ENCODE peak calls at places on chromosomes 6 and 20, in eight cellular contexts. Q is MM.1S, V is HCT116, G is BE2C, A is astrocyte, E is Panc1, Z is uterus, T is mammary epithelial cell. Y is an unnamed sample. For H3K27me3 and H3K36me3, the result is how much of the 10 kb centered on the place peaks cover.

GRCh38 chr20:45892828-45893500 is 1.8 kb downstream of the CTSA start:
- DNase-seq in V (no peak), T (no peak), Z (no peak), Q (peak), E (no peak), G (no peak), A (no peak), Y (no peak)

GRCh38 chr6:89412071-89413005 is at the start of gene RRAGD:
- DNase-seq in T (peak), E (no peak), Z (peak), A (no peak), Q (peak), V (peak), G (peak), Y (no peak)

GRCh38 chr6:111583986-111584385 is 21.7 kb downstream of the TRAF3IP2 start:
- DNase-seq in Q (no peak), A (no peak), E (no peak), T (no peak), Z (no peak), G (no peak), V (no peak), Y (no peak)

GRCh38 chr20:2742934-2743559 is 50.5 kb downstream of the EBF4 start:
- DNase-seq in G (peak), V (peak), Z (peak), Q (peak), E (no peak), A (peak), T (peak), Y (peak)

GRCh38 chr6:142602972-142603371 is 301.2 kb downstream of the ADGRG6 start:
- DNase-seq in Z (no peak), G (no peak), V (no peak), E (no peak), A (no peak), Q (no peak), T (no peak), Y (no peak)

GRCh38 chr6:122730334-122730733 is 49.2 kb upstream of the FABP7 start:
- DNase-seq in Q (no peak), A (no peak), T (no peak), E (no peak), Z (no peak), G (no peak), V (no peak), Y (no peak)

GRCh38 chr6:144909753-144910280 is 624.7 kb downstream of the UTRN start:
- DNase-seq in G (no peak), A (peak), T (peak), Z (no peak), V (no peak), E (no peak), Q (no peak), Y (no peak)

GRCh38 chr20:40562031-40562430 is 127.0 kb downstream of the MAFB start:
- DNase-seq in T (peak), A (peak), G (no peak), Z (no peak), Q (no peak), E (no peak), V (no peak), Y (no peak)

GRCh38 chr6:131914967-131915751 is 36.0 kb downstream of the CCN2 start:
- DNase-seq in V (peak), Z (peak), Q (peak), A (peak), T (peak), E (peak), G (peak), Y (no peak)

GRCh38 chr6:150452642-150453243 is 83.9 kb downstream of the IYD start:
- DNase-seq in G (no peak), E (no peak), A (peak), V (no peak), T (no peak), Q (no peak), Z (peak), Y (no peak)

GRCh38 chr6:124792386-124792785 is 169.9 kb upstream of the RNF217 start:
- DNase-seq in T (peak), Q (no peak), Z (no peak), G (no peak), V (no peak), A (no peak), E (no peak), Y (no peak)

GRCh38 chr6:130912451-130912850 is 85.2 kb downstream of the SMLR1 start:
- DNase-seq in E (no peak), V (no peak), Q (no peak), A (no peak), Z (no peak), T (no peak), G (no peak), Y (no peak)

GRCh38 chr6:163415176-163415619 is 680 bp downstream of the QKI start:
- DNase-seq in E (no peak), G (peak), A (no peak), T (no peak), V (no peak), Z (peak), Q (no peak), Y (no peak)

GRCh38 chr6:29723666-29724588 is 693 bp downstream of the HLA-F start:
- DNase-seq in E (no peak), A (no peak), Z (peak), G (no peak), Q (peak), V (no peak), T (no peak), Y (no peak)
- TF ChIP-seq CTCF in E (no peak), A (no peak), Z (no peak), G (no peak), Q (no peak), V (no peak), T (no peak), Y (no peak)

GRCh38 chr20:37461376-37461775 is 59.7 kb upstream of the NNAT start:
- DNase-seq in Z (no peak), E (no peak), Q (no peak), T (no peak), A (no peak), G (no peak), V (no peak), Y (no peak)
- H3K27me3 ChIP-seq in Z (under half), E (under half), Q (under half), T (under half), A (under half), G (under half), V (under half), Y (under half)

GRCh38 chr6:31414771-31415270 is 11.4 kb downstream of the MICA start:
- DNase-seq in T (no peak), E (no peak), V (no peak), Z (no peak), G (no peak), Q (no peak), A (no peak), Y (no peak)
- H3K36me3 ChIP-seq in T (under half), E (under half), V (under half), Z (under half), G (under half), Q (under half), A (under half), Y (under half)

GRCh38 chr6:155498370-155498769 is 42.7 kb upstream of the NOX3 start:
- DNase-seq in Q (no peak), Z (no peak), G (no peak), T (no peak), A (peak), V (no peak), E (no peak), Y (no peak)
- TF ChIP-seq CTCF in Q (no peak), Z (no peak), G (no peak), T (no peak), A (no peak), V (no peak), E (peak), Y (no peak)